ENCODE peak calls at places on chromosomes 2 and 18, in ten cellular contexts. One of them, this sample, is unnamed.

GRCh38 chr2:86617153-86617552 is 6.5 kb downstream of the RNF103 start:
- DNase-seq in spleen: no peak
- DNase-seq in stomach: no peak
- DNase-seq in transverse colon: no peak
- DNase-seq in prostate gland: no peak
- DNase-seq in HCT116: no peak
- DNase-seq in endothelial cell of umbilical vein: no peak
- DNase-seq in sigmoid colon: no peak
- DNase-seq in HL-60: no peak
- DNase-seq in HepG2: no peak
- DNase-seq in this sample: no peak

GRCh38 chr18:26322892-26323653 is 96.8 kb downstream of the TAF4B start:
- DNase-seq in spleen: no peak
- DNase-seq in stomach: no peak
- DNase-seq in transverse colon: no peak
- DNase-seq in prostate gland: no peak
- DNase-seq in HCT116: no peak
- DNase-seq in endothelial cell of umbilical vein: no peak
- DNase-seq in sigmoid colon: no peak
- DNase-seq in HL-60: no peak
- DNase-seq in HepG2: peak
- DNase-seq in this sample: no peak

GRCh38 chr2:11748018-11748860 is 1.8 kb downstream of the LPIN1 start:
- DNase-seq in spleen: no peak
- DNase-seq in stomach: no peak
- DNase-seq in transverse colon: no peak
- DNase-seq in prostate gland: no peak
- DNase-seq in HCT116: no peak
- DNase-seq in endothelial cell of umbilical vein: no peak
- DNase-seq in sigmoid colon: no peak
- DNase-seq in HL-60: no peak
- DNase-seq in HepG2: no peak
- DNase-seq in this sample: no peak

GRCh38 chr2:98656800-98657199 is 48.4 kb downstream of the UNC50 start:
- DNase-seq in spleen: no peak
- DNase-seq in stomach: no peak
- DNase-seq in transverse colon: no peak
- DNase-seq in prostate gland: no peak
- DNase-seq in HCT116: no peak
- DNase-seq in endothelial cell of umbilical vein: no peak
- DNase-seq in sigmoid colon: no peak
- DNase-seq in HL-60: peak
- DNase-seq in HepG2: no peak
- DNase-seq in this sample: no peak

GRCh38 chr2:49403722-49404507 is 249.6 kb upstream of the FSHR start:
- DNase-seq in spleen: no peak
- DNase-seq in stomach: no peak
- DNase-seq in transverse colon: no peak
- DNase-seq in prostate gland: no peak
- DNase-seq in HCT116: no peak
- DNase-seq in endothelial cell of umbilical vein: no peak
- DNase-seq in sigmoid colon: no peak
- DNase-seq in HL-60: no peak
- DNase-seq in HepG2: no peak
- DNase-seq in this sample: no peak

GRCh38 chr2:101912545-101912944 is 79.2 kb upstream of the IL1R2 start:
- DNase-seq in spleen: no peak
- DNase-seq in stomach: no peak
- DNase-seq in transverse colon: no peak
- DNase-seq in prostate gland: no peak
- DNase-seq in HCT116: no peak
- DNase-seq in endothelial cell of umbilical vein: no peak
- DNase-seq in sigmoid colon: no peak
- DNase-seq in HL-60: no peak
- DNase-seq in HepG2: no peak
- DNase-seq in this sample: no peak

GRCh38 chr18:8952796-8953760 is 149.4 kb upstream of the NDUFV2 start:
- DNase-seq in spleen: no peak
- DNase-seq in stomach: no peak
- DNase-seq in transverse colon: no peak
- DNase-seq in prostate gland: no peak
- DNase-seq in HCT116: no peak
- DNase-seq in endothelial cell of umbilical vein: no peak
- DNase-seq in sigmoid colon: no peak
- DNase-seq in HL-60: no peak
- DNase-seq in HepG2: no peak
- DNase-seq in this sample: no peak

GRCh38 chr2:148614332-148615049 is 30.1 kb upstream of the EPC2 start:
- DNase-seq in spleen: no peak
- DNase-seq in stomach: no peak
- DNase-seq in transverse colon: peak
- DNase-seq in prostate gland: no peak
- DNase-seq in HCT116: peak
- DNase-seq in endothelial cell of umbilical vein: peak
- DNase-seq in sigmoid colon: no peak
- DNase-seq in HL-60: peak
- DNase-seq in HepG2: no peak
- DNase-seq in this sample: no peak

GRCh38 chr2:207142461-207142860 is 23.3 kb downstream of the KLF7 start:
- DNase-seq in spleen: no peak
- DNase-seq in stomach: no peak
- DNase-seq in transverse colon: no peak
- DNase-seq in prostate gland: no peak
- DNase-seq in HCT116: no peak
- DNase-seq in endothelial cell of umbilical vein: no peak
- DNase-seq in sigmoid colon: no peak
- DNase-seq in HL-60: peak
- DNase-seq in HepG2: no peak
- DNase-seq in this sample: no peak
- H3K4me3 ChIP-seq in spleen: no peak
- H3K4me3 ChIP-seq in stomach: no peak
- H3K4me3 ChIP-seq in transverse colon: no peak
- H3K4me3 ChIP-seq in prostate gland: no peak
- H3K4me3 ChIP-seq in HCT116: no peak
- H3K4me3 ChIP-seq in endothelial cell of umbilical vein: no peak
- H3K4me3 ChIP-seq in sigmoid colon: no peak
- H3K4me3 ChIP-seq in HL-60: no peak
- H3K4me3 ChIP-seq in HepG2: no peak
- H3K4me3 ChIP-seq in this sample: no peak

DNA sequence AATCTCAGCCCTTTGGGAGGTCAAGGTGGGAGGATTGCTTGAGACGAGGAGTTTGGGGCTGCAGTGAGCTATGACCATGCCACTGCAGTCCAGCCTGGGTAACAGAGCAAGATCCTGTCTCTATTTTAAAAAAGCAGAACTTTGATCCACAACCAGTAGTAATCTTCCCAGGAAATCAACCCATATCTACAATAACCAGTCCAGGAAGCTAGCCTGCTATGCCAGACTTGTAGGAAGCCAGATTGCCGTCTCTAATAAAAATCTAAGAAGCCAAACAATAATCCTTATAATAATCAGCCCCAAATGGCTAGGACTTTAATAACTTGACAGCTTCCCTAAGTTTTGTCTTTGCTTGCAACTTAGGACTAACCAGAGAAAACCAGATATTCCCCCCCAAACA is 9.0 kb upstream of the ALMS1 start:
- DNase-seq in spleen: no peak
- DNase-seq in stomach: no peak
- DNase-seq in transverse colon: no peak
- DNase-seq in prostate gland: no peak
- DNase-seq in HCT116: no peak
- DNase-seq in endothelial cell of umbilical vein: no peak
- DNase-seq in sigmoid colon: no peak
- DNase-seq in HL-60: no peak
- DNase-seq in HepG2: no peak
- DNase-seq in this sample: no peak
- TF ChIP-seq CTCF in spleen: no peak
- TF ChIP-seq CTCF in stomach: no peak
- TF ChIP-seq CTCF in transverse colon: no peak
- TF ChIP-seq CTCF in prostate gland: no peak
- TF ChIP-seq CTCF in HCT116: no peak
- TF ChIP-seq CTCF in endothelial cell of umbilical vein: no peak
- TF ChIP-seq CTCF in sigmoid colon: no peak
- TF ChIP-seq CTCF in HL-60: no peak
- TF ChIP-seq CTCF in HepG2: no peak
- TF ChIP-seq CTCF in this sample: no peak

GRCh38 chr18:42689310-42689709 is 426.2 kb downstream of the RIT2 start:
- DNase-seq in spleen: no peak
- DNase-seq in stomach: no peak
- DNase-seq in transverse colon: no peak
- DNase-seq in prostate gland: no peak
- DNase-seq in HCT116: no peak
- DNase-seq in endothelial cell of umbilical vein: no peak
- DNase-seq in sigmoid colon: no peak
- DNase-seq in HL-60: no peak
- DNase-seq in HepG2: no peak
- DNase-seq in this sample: no peak
- TF ChIP-seq POLR2AphosphoS5 in spleen: no peak
- TF ChIP-seq POLR2AphosphoS5 in stomach: no peak
- TF ChIP-seq POLR2AphosphoS5 in transverse colon: no peak
- TF ChIP-seq POLR2AphosphoS5 in prostate gland: no peak
- TF ChIP-seq POLR2AphosphoS5 in HCT116: no peak
- TF ChIP-seq POLR2AphosphoS5 in endothelial cell of umbilical vein: no peak
- TF ChIP-seq POLR2AphosphoS5 in sigmoid colon: no peak
- TF ChIP-seq POLR2AphosphoS5 in HL-60: no peak
- TF ChIP-seq POLR2AphosphoS5 in HepG2: no peak
- TF ChIP-seq POLR2AphosphoS5 in this sample: no peak

GRCh38 chr2:216013080-216013909 is at the start of gene MREG:
- DNase-seq in spleen: peak
- DNase-seq in stomach: peak
- DNase-seq in transverse colon: peak
- DNase-seq in prostate gland: peak
- DNase-seq in HCT116: peak
- DNase-seq in endothelial cell of umbilical vein: peak
- DNase-seq in sigmoid colon: peak
- DNase-seq in HL-60: peak
- DNase-seq in HepG2: peak
- DNase-seq in this sample: no peak

GRCh38 chr2:216012830-216013079 is 596 bp downstream of the MREG start:
- DNase-seq in spleen: no peak
- DNase-seq in stomach: no peak
- DNase-seq in transverse colon: no peak
- DNase-seq in prostate gland: no peak
- DNase-seq in HCT116: no peak
- DNase-seq in endothelial cell of umbilical vein: no peak
- DNase-seq in sigmoid colon: no peak
- DNase-seq in HL-60: no peak
- DNase-seq in HepG2: no peak
- DNase-seq in this sample: no peak

GRCh38 chr2:216014986-216015385 is 1.6 kb upstream of the MREG start:
- DNase-seq in spleen: no peak
- DNase-seq in stomach: no peak
- DNase-seq in transverse colon: no peak
- DNase-seq in prostate gland: no peak
- DNase-seq in HCT116: no peak
- DNase-seq in endothelial cell of umbilical vein: no peak
- DNase-seq in sigmoid colon: no peak
- DNase-seq in HL-60: no peak
- DNase-seq in HepG2: no peak
- DNase-seq in this sample: no peak

GRCh38 chr2:216012133-216012829 is 1.1 kb downstream of the MREG start:
- DNase-seq in spleen: no peak
- DNase-seq in stomach: no peak
- DNase-seq in transverse colon: no peak
- DNase-seq in prostate gland: no peak
- DNase-seq in HCT116: no peak
- DNase-seq in endothelial cell of umbilical vein: peak
- DNase-seq in sigmoid colon: no peak
- DNase-seq in HL-60: no peak
- DNase-seq in HepG2: peak
- DNase-seq in this sample: no peak

DNA sequence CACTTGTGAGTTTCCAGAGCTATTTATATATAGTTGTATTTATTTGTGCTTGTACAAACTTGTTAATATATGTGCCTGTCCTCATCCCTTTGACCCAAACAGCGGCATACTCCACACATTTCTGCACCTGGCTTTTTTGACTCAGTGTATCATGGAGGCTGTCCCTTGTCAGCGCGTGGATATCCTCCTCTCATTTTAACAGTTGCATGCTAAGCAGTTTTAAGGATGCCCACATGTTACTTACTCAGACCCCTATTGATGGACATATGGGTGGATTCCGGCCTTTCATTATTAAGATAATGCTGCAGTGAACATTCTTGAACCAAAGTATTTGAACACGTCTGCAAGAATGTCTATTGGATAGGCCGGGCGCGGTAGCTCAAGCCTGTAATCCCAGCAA is 655 bp upstream of the MREG start:
- DNase-seq in spleen: no peak
- DNase-seq in stomach: no peak
- DNase-seq in transverse colon: no peak
- DNase-seq in prostate gland: no peak
- DNase-seq in HCT116: no peak
- DNase-seq in endothelial cell of umbilical vein: no peak
- DNase-seq in sigmoid colon: no peak
- DNase-seq in HL-60: no peak
- DNase-seq in HepG2: no peak
- DNase-seq in this sample: no peak
- H3K4me3 ChIP-seq in spleen: no peak
- H3K4me3 ChIP-seq in stomach: no peak
- H3K4me3 ChIP-seq in transverse colon: peak
- H3K4me3 ChIP-seq in prostate gland: no peak
- H3K4me3 ChIP-seq in HCT116: no peak
- H3K4me3 ChIP-seq in endothelial cell of umbilical vein: peak
- H3K4me3 ChIP-seq in sigmoid colon: no peak
- H3K4me3 ChIP-seq in HL-60: no peak
- H3K4me3 ChIP-seq in HepG2: no peak
- H3K4me3 ChIP-seq in this sample: peak

GRCh38 chr18:31396796-31397195 is 20.2 kb downstream of the DSG4 start:
- DNase-seq in spleen: no peak
- DNase-seq in stomach: no peak
- DNase-seq in transverse colon: no peak
- DNase-seq in prostate gland: no peak
- DNase-seq in HCT116: no peak
- DNase-seq in endothelial cell of umbilical vein: no peak
- DNase-seq in sigmoid colon: no peak
- DNase-seq in HL-60: no peak
- DNase-seq in HepG2: no peak
- DNase-seq in this sample: no peak
- TF ChIP-seq CTCF in spleen: no peak
- TF ChIP-seq CTCF in stomach: no peak
- TF ChIP-seq CTCF in transverse colon: peak
- TF ChIP-seq CTCF in prostate gland: no peak
- TF ChIP-seq CTCF in HCT116: no peak
- TF ChIP-seq CTCF in endothelial cell of umbilical vein: no peak
- TF ChIP-seq CTCF in sigmoid colon: no peak
- TF ChIP-seq CTCF in HL-60: no peak
- TF ChIP-seq CTCF in HepG2: no peak
- TF ChIP-seq CTCF in this sample: no peak